ENCODE peak calls at places on chromosomes 7 and 10, in eight cellular contexts. S is neural progenitor cell, C is GM23338, W is hepatocyte, U is HCT116, P is MM.1S, H is SK-N-SH, X is PC-3. L is an unnamed sample. For H3K4me1, the result is how much of the 10 kb centered on the place peaks cover.

GRCh38 chr10:77251297-77252013 is 386.2 kb downstream of the KCNMA1 start:
- DNase-seq in S (peak), C (peak), W (peak), U (peak), P (peak), H (peak), X (peak), L (peak)

GRCh38 chr10:132292287-132292971 is 15.3 kb downstream of the STK32C start:
- DNase-seq in S (no peak), C (no peak), W (no peak), U (no peak), P (no peak), H (no peak), X (no peak), L (no peak)

GRCh38 chr7:7321681-7322080 is 139.3 kb downstream of the C1GALT1 start:
- DNase-seq in S (no peak), C (no peak), W (peak), U (no peak), P (no peak), H (no peak), X (peak), L (peak)

GRCh38 chr7:25456467-25457171 is 228.3 kb upstream of the NPVF start:
- DNase-seq in S (peak), C (peak), W (no peak), U (no peak), P (no peak), H (peak), X (no peak), L (no peak)

GRCh38 chr7:151978616-151979015 is 22.4 kb downstream of the GALNTL5 start:
- DNase-seq in S (no peak), C (no peak), W (no peak), U (no peak), P (no peak), H (no peak), X (no peak), L (no peak)

GRCh38 chr10:95728535-95728934 is 27.4 kb upstream of the ENTPD1 start:
- DNase-seq in S (no peak), C (no peak), W (no peak), U (no peak), P (no peak), H (no peak), X (peak), L (no peak)

GRCh38 chr7:19294629-19295028 is 149.4 kb upstream of the FERD3L start:
- DNase-seq in S (no peak), C (no peak), W (peak), U (no peak), P (no peak), H (no peak), X (peak), L (no peak)

GRCh38 chr10:61487506-61487905 is 34.3 kb upstream of the TMEM26 start:
- DNase-seq in S (no peak), C (no peak), W (no peak), U (no peak), P (no peak), H (no peak), X (peak), L (no peak)

GRCh38 chr7:95473276-95473985 is 12.3 kb upstream of the ASB4 start:
- DNase-seq in S (peak), C (no peak), W (no peak), U (no peak), P (no peak), H (no peak), X (no peak), L (no peak)

GRCh38 chr10:110068780-110069179 is 61.0 kb downstream of the ADD3 start:
- DNase-seq in S (no peak), C (no peak), W (no peak), U (no peak), P (no peak), H (no peak), X (no peak), L (no peak)

GRCh38 chr7:41872951-41873350 is 170.1 kb upstream of the INHBA start:
- DNase-seq in S (no peak), C (no peak), W (no peak), U (no peak), P (no peak), H (no peak), X (no peak), L (no peak)

GRCh38 chr10:114664127-114664526 is 6.1 kb upstream of the ABLIM1 start:
- DNase-seq in S (no peak), C (peak), W (no peak), U (no peak), P (no peak), H (no peak), X (no peak), L (no peak)

GRCh38 chr7:142500364-142500763 is 242.5 kb upstream of the PRSS58 start:
- DNase-seq in S (no peak), C (no peak), W (no peak), U (no peak), P (no peak), H (no peak), X (no peak), L (no peak)
- H3K4me1 ChIP-seq in S (under half), C (under half), W (under half), U (under half), P (under half), H (under half), X (under half), L (under half)

DNA sequence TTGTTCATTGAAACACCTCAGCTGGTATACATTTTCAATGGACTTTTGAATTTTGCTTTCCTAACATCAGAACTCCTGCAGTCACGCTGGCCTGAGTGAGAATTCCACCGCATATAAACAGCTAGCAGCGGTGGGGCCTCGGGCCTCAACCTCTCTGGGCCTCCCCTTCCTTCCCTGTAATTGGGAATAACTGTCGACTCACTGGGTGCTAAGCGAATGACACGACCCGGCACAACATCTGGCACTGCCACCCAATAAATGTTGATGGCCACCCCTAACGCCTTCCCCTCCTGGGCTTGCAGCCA is 672 bp downstream of the RCC1L start:
- DNase-seq in S (no peak), C (no peak), W (no peak), U (no peak), P (no peak), H (no peak), X (no peak), L (no peak)
- TF ChIP-seq CTCF in S (no peak), C (no peak), W (no peak), U (no peak), P (no peak), H (no peak), X (no peak), L (no peak)

GRCh38 chr7:110502893-110503465 is 587.9 kb upstream of the LRRN3 start:
- DNase-seq in S (no peak), C (no peak), W (no peak), U (no peak), P (no peak), H (no peak), X (peak), L (no peak)
- TF ChIP-seq EZH2phosphoT487 in S (no peak), C (no peak), W (no peak), U (no peak), P (no peak), H (no peak), X (no peak), L (no peak)

GRCh38 chr7:69967699-69968450 is 369.6 kb downstream of the AUTS2 start:
- DNase-seq in S (no peak), C (peak), W (no peak), U (no peak), P (no peak), H (no peak), X (no peak), L (peak)
- H3K4me1 ChIP-seq in S (under half), C (under half), W (under half), U (under half), P (under half), H (under half), X (under half), L (under half)

DNA sequence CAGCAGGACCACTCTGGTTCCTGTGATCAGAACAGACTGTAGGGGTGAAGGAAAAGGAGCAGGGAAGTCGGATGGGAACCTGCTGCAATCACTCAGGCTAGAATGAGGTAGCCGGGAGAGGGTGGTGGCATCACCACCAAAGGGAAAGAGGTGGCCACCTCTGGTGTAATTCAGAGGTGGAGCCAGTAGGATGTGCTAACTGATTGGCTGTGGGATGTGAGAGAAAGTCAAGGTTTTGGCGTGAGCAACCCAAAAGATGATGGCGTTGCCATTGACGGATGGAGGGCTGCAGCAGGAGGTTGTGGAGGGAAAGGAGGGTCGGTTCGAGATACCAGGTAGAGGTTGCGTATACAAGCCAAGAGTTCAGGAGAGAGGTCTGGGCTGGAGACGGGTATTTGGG is 7.4 kb upstream of the VSIR start:
- DNase-seq in S (no peak), C (peak), W (no peak), U (no peak), P (no peak), H (no peak), X (no peak), L (peak)
- TF ChIP-seq CTCF in S (peak), C (peak), W (no peak), U (peak), P (no peak), H (no peak), X (no peak), L (peak)

GRCh38 chr7:1844336-1844955 is 174.4 kb downstream of the ELFN1 start:
- DNase-seq in S (no peak), C (no peak), W (no peak), U (no peak), P (no peak), H (peak), X (no peak), L (no peak)
- TF ChIP-seq EZH2phosphoT487 in S (no peak), C (no peak), W (no peak), U (no peak), P (no peak), H (no peak), X (no peak), L (no peak)

GRCh38 chr7:135741905-135742304 is 6.7 kb downstream of the FAM180A start:
- DNase-seq in S (no peak), C (no peak), W (no peak), U (no peak), P (no peak), H (no peak), X (no peak), L (no peak)

GRCh38 chr7:135744938-135745701 is 3.5 kb downstream of the FAM180A start:
- DNase-seq in S (no peak), C (no peak), W (no peak), U (peak), P (no peak), H (no peak), X (peak), L (no peak)

GRCh38 chr7:135742371-135742770 is 6.2 kb downstream of the FAM180A start:
- DNase-seq in S (no peak), C (no peak), W (no peak), U (no peak), P (no peak), H (no peak), X (no peak), L (no peak)

GRCh38 chr7:135745702-135746312 is 2.8 kb downstream of the FAM180A start:
- DNase-seq in S (no peak), C (no peak), W (no peak), U (peak), P (no peak), H (no peak), X (peak), L (no peak)

GRCh38 chr7:135743907-135744789 is 4.5 kb downstream of the FAM180A start:
- DNase-seq in S (no peak), C (no peak), W (no peak), U (no peak), P (no peak), H (no peak), X (no peak), L (no peak)
- H3K4me1 ChIP-seq in S (under half), C (under half), W (under half), U (under half), P (under half), H (under half), X (under half), L (under half)

GRCh38 chr7:76338298-76339084 is 20.3 kb downstream of the YWHAG start:
- DNase-seq in S (no peak), C (no peak), W (no peak), U (no peak), P (no peak), H (no peak), X (peak), L (no peak)
- TF ChIP-seq CTCF in S (no peak), C (no peak), W (no peak), U (no peak), P (no peak), H (no peak), X (no peak), L (no peak)